ENCODE peak calls at places on chromosomes 7 and 10, in four cellular contexts. T is HEK293T, C is WTC11, V is K562. B is an unnamed sample.
A peak's percentile ranks its signal among the peaks of the same experiment; 100 is the strongest.

GRCh38 chr7:50552139-50552538 is 13.1 kb downstream of the DDC start:
- DNase-seq in T (no peak), C (no peak), V (no peak), B (peak; percentile 55)

GRCh38 chr10:70466951-70467350 is 11.6 kb upstream of the PALD1 start:
- DNase-seq in T (no peak), C (no peak), V (no peak), B (no peak)

GRCh38 chr7:73829505-73829904 is 1.3 kb upstream of the CLDN4 start:
- DNase-seq in T (no peak), C (no peak), V (no peak), B (no peak)

GRCh38 chr7:21543528-21544302 is 876 bp downstream of the DNAH11 start:
- DNase-seq in T (peak; percentile 34), C (no peak), V (no peak), B (no peak)

GRCh38 chr10:62853710-62854109 is 37.5 kb upstream of the EGR2 start:
- DNase-seq in T (no peak), C (no peak), V (no peak), B (no peak)

GRCh38 chr7:77653572-77653971 is 42.7 kb upstream of the RSBN1L start:
- DNase-seq in T (no peak), C (no peak), V (no peak), B (no peak)

GRCh38 chr7:88867158-88867557 is 71.6 kb upstream of the TEX47 start:
- DNase-seq in T (no peak), C (no peak), V (no peak), B (no peak)

GRCh38 chr7:123041085-123041484 is 45.6 kb upstream of the TAS2R16 start:
- DNase-seq in T (no peak), C (no peak), V (no peak), B (no peak)

GRCh38 chr7:53119514-53119933 is 84.1 kb downstream of the POM121L12 start:
- DNase-seq in T (no peak), C (no peak), V (no peak), B (no peak)

GRCh38 chr7:108096996-108097395 is 33.2 kb downstream of the LAMB4 start:
- DNase-seq in T (no peak), C (no peak), V (no peak), B (no peak)

GRCh38 chr7:117155694-117156093 is 167.2 kb downstream of the WNT2 start:
- DNase-seq in T (no peak), C (no peak), V (no peak), B (no peak)

GRCh38 chr10:5047912-5048628 is 44.4 kb upstream of the AKR1C2 start:
- DNase-seq in T (no peak), C (no peak), V (no peak), B (no peak)

GRCh38 chr7:94417261-94417660 is 22.6 kb downstream of the COL1A2 start:
- DNase-seq in T (no peak), C (no peak), V (no peak), B (no peak)

GRCh38 chr10:126684171-126684745 is 13.8 kb upstream of the C10orf90 start:
- DNase-seq in T (no peak), C (no peak), V (no peak), B (no peak)

GRCh38 chr10:99777918-99778716 is 4.3 kb upstream of the ABCC2 start:
- DNase-seq in T (peak; percentile 36), C (peak; percentile 17), V (no peak), B (peak; percentile 39)

GRCh38 chr10:45425628-45426563 is 51.9 kb downstream of the ALOX5 start:
- DNase-seq in T (no peak), C (no peak), V (no peak), B (no peak)

GRCh38 chr10:14583252-14583651 is 191.4 kb downstream of the FAM107B start:
- DNase-seq in T (no peak), C (no peak), V (no peak), B (no peak)

GRCh38 chr10:3873728-3874461 is 88.9 kb upstream of the KLF6 start:
- DNase-seq in T (no peak), C (no peak), V (peak; percentile 51), B (peak; percentile 79)

DNA sequence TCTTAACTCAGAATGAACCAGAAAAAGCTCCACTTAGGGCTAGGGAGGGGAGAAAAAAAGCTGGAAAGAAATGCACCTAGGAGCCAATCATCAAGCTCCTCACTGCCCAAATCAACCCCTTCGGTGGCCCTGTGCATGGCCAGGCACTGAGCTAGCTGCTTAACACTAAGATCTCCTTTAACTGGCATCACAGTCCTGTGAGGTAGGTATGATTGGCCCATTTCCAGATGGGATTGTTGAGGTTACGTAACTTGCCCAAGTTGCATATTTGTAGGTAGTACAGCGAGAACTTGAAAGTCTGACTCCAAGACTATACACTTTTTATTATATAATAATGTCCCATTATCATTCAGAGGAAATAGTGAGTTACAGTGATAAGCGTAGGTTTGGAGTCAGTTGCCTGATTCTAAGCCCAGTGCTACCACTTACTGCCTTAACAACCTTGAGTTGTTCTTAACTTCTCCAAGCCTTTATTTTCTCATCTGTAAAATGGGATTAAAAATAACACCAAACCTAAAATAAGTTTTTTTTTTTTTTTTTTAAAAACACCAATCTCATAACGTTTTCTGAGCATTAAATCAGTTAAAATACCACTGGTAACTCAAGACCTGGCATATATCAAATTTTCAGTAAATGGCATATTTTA is 37.2 kb upstream of the ACSL5 start:
- DNase-seq in T (no peak), C (no peak), V (no peak), B (no peak)
- TF ChIP-seq ELF4 in T (no peak), C (no peak), V (no peak), B (no peak)

GRCh38 chr7:1485156-1485555 is 19.0 kb downstream of the INTS1 start:
- DNase-seq in T (no peak), C (no peak), V (no peak), B (no peak)
- TF ChIP-seq ELF4 in T (no peak), C (no peak), V (no peak), B (no peak)

GRCh38 chr7:26436996-26437547 is 145.4 kb downstream of the SNX10 start:
- DNase-seq in T (no peak), C (no peak), V (no peak), B (no peak)
- TF ChIP-seq ELF4 in T (no peak), C (no peak), V (no peak), B (no peak)

DNA sequence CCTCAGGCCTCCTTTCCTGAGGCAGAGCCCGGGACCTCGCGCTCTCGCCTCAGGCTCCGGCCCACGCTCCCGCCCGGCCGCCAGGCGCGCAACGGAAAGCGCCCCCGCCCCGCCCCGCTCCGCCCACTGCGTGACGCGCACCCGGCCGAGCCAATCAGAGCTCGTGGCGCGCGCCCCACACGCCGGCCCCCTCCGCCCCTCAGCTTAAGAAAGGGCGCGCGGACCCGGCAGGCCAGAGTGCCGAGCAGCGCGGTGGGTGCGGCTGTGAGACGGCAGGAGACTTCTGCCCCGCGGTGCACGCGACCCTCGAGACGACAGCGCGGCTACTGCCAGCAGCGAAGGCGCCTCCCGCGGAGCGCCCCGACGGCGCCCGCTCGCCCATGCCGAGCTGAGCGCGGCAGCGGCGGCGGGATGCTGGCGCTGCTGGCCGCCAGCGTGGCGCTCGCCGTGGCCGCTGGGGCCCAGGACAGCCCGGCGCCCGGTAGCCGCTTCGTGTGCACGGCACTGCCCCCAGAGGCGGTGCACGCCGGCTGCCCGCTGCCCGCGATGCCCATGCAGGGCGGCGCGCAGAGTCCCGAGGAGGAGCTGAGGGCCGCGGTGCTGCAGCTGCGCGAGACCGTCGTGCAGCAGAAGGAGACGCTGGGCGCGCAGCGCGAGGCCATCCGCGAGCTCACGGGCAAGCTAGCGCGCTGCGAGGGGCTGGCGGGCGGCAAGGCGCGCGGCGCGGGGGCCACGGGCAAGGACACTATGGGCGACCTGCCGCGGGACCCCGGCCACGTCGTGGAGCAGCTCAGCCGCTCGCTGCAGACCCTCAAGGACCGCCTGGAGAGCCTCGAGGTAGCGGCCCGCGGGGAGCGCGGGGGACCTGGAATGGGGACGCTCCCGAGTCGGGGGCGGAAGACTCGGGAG is at the start of gene NPTX2:
- DNase-seq in T (peak; percentile 86), C (peak; percentile 83), V (no peak), B (no peak)
- TF ChIP-seq ELF4 in T (no peak), C (no peak), V (no peak), B (no peak)

GRCh38 chr7:137696376-137696775 is 150.4 kb downstream of the DGKI start:
- DNase-seq in T (no peak), C (no peak), V (no peak), B (no peak)

GRCh38 chr7:137697026-137697425 is 149.7 kb downstream of the DGKI start:
- DNase-seq in T (no peak), C (no peak), V (no peak), B (no peak)

GRCh38 chr7:137695942-137696341 is 150.8 kb downstream of the DGKI start:
- DNase-seq in T (no peak), C (no peak), V (no peak), B (peak; percentile 93)

GRCh38 chr7:137694405-137694804 is 152.4 kb downstream of the DGKI start:
- DNase-seq in T (no peak), C (no peak), V (no peak), B (no peak)

GRCh38 chr7:137695494-137695893 is 151.3 kb downstream of the DGKI start:
- DNase-seq in T (no peak), C (no peak), V (no peak), B (no peak)
- TF ChIP-seq ELF4 in T (no peak), C (no peak), V (no peak), B (no peak)

GRCh38 chr10:125627646-125628045 is 55.3 kb downstream of the TEX36 start:
- DNase-seq in T (no peak), C (no peak), V (no peak), B (no peak)

GRCh38 chr10:125628251-125629049 is 54.5 kb downstream of the TEX36 start:
- DNase-seq in T (no peak), C (no peak), V (no peak), B (no peak)

GRCh38 chr10:125626671-125627070 is 56.3 kb downstream of the TEX36 start:
- DNase-seq in T (no peak), C (no peak), V (no peak), B (no peak)

GRCh38 chr10:125631806-125632205 is 51.2 kb downstream of the TEX36 start:
- DNase-seq in T (no peak), C (no peak), V (no peak), B (no peak)

DNA sequence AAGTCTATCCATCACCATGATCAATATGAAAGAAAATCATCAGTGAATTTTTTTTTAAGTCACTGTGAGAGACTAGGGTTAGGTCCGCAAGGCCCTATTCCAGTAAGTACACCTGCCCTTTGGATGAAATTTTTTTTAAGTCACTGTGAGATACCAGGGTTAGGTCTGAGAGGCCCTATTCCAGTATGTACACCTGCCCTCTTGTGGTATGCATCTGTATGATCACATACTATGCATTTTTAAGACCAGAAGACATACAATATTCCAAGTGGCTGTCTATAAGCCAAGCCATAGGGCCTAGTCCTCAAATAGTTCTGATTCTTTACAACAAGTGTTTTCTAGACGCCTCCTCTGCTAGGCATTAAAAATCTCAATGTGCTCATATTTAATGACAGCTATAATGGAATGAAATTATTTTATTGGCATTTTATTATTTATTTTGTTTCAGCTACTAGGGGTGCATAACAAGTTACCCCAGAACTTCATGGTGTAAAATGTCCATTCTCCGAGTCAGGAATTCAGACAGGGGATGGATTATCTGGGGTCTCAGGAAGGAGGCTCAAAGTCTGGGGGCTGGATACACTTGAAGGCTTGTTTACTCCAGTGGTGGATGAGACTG is 53.1 kb downstream of the TEX36 start:
- DNase-seq in T (peak; percentile 68), C (no peak), V (peak; percentile 50), B (peak; percentile 44)
- TF ChIP-seq ELF4 in T (no peak), C (no peak), V (no peak), B (no peak)

B was measured in HepG2.